ENCODE peak calls at places on chromosome 16, in seven cellular contexts. One of them, this sample, is unnamed.

GRCh38 chr16:450800-451512 is 25.5 kb downstream of the RAB11FIP3 start:
- DNase-seq in osteoblast: peak
- DNase-seq in stomach: no peak
- DNase-seq in HCT116: no peak
- DNase-seq in upper lobe of right lung: no peak
- DNase-seq in tibial nerve: no peak
- DNase-seq in tibial artery: no peak
- DNase-seq in this sample: no peak

GRCh38 chr16:24022797-24023196 is 187.0 kb downstream of the PRKCB start:
- DNase-seq in osteoblast: no peak
- DNase-seq in stomach: no peak
- DNase-seq in HCT116: no peak
- DNase-seq in upper lobe of right lung: no peak
- DNase-seq in tibial nerve: no peak
- DNase-seq in tibial artery: no peak
- DNase-seq in this sample: no peak

GRCh38 chr16:85520853-85521736 is 92.0 kb upstream of the GSE1 start:
- DNase-seq in osteoblast: no peak
- DNase-seq in stomach: peak
- DNase-seq in HCT116: peak
- DNase-seq in upper lobe of right lung: peak
- DNase-seq in tibial nerve: no peak
- DNase-seq in tibial artery: no peak
- DNase-seq in this sample: no peak

GRCh38 chr16:83689385-83689831 is 118.4 kb upstream of the HSBP1 start:
- DNase-seq in osteoblast: peak
- DNase-seq in stomach: no peak
- DNase-seq in HCT116: no peak
- DNase-seq in upper lobe of right lung: no peak
- DNase-seq in tibial nerve: no peak
- DNase-seq in tibial artery: no peak
- DNase-seq in this sample: no peak

GRCh38 chr16:56734429-56734828 is 4.5 kb downstream of the NUP93 start:
- DNase-seq in osteoblast: peak
- DNase-seq in stomach: no peak
- DNase-seq in HCT116: no peak
- DNase-seq in upper lobe of right lung: no peak
- DNase-seq in tibial nerve: no peak
- DNase-seq in tibial artery: no peak
- DNase-seq in this sample: no peak

GRCh38 chr16:85718682-85719081 is 29.9 kb upstream of the GINS2 start:
- DNase-seq in osteoblast: peak
- DNase-seq in stomach: peak
- DNase-seq in HCT116: no peak
- DNase-seq in upper lobe of right lung: no peak
- DNase-seq in tibial nerve: no peak
- DNase-seq in tibial artery: no peak
- DNase-seq in this sample: no peak

GRCh38 chr16:3575491-3575890 is 1.7 kb downstream of the NLRC3 start:
- DNase-seq in osteoblast: no peak
- DNase-seq in stomach: no peak
- DNase-seq in HCT116: no peak
- DNase-seq in upper lobe of right lung: no peak
- DNase-seq in tibial nerve: no peak
- DNase-seq in tibial artery: no peak
- DNase-seq in this sample: no peak

GRCh38 chr16:88993006-88993787 is 16.2 kb upstream of the CBFA2T3 start:
- DNase-seq in osteoblast: no peak
- DNase-seq in stomach: no peak
- DNase-seq in HCT116: no peak
- DNase-seq in upper lobe of right lung: no peak
- DNase-seq in tibial nerve: no peak
- DNase-seq in tibial artery: no peak
- DNase-seq in this sample: no peak

GRCh38 chr16:25176136-25176535 is 40.6 kb upstream of the AQP8 start:
- DNase-seq in osteoblast: peak
- DNase-seq in stomach: no peak
- DNase-seq in HCT116: no peak
- DNase-seq in upper lobe of right lung: peak
- DNase-seq in tibial nerve: no peak
- DNase-seq in tibial artery: no peak
- DNase-seq in this sample: no peak

GRCh38 chr16:89410322-89410721 is 80.0 kb downstream of the ANKRD11 start:
- DNase-seq in osteoblast: no peak
- DNase-seq in stomach: no peak
- DNase-seq in HCT116: no peak
- DNase-seq in upper lobe of right lung: no peak
- DNase-seq in tibial nerve: no peak
- DNase-seq in tibial artery: no peak
- DNase-seq in this sample: no peak

GRCh38 chr16:27406729-27407128 is 4.8 kb downstream of the IL21R start:
- DNase-seq in osteoblast: no peak
- DNase-seq in stomach: no peak
- DNase-seq in HCT116: no peak
- DNase-seq in upper lobe of right lung: no peak
- DNase-seq in tibial nerve: no peak
- DNase-seq in tibial artery: no peak
- DNase-seq in this sample: no peak

GRCh38 chr16:35797811-35798210 is 2338.4 kb downstream of the TP53TG3F start:
- DNase-seq in osteoblast: no peak
- DNase-seq in stomach: no peak
- DNase-seq in HCT116: no peak
- DNase-seq in upper lobe of right lung: no peak
- DNase-seq in tibial nerve: no peak
- DNase-seq in tibial artery: no peak
- DNase-seq in this sample: no peak

GRCh38 chr16:20801278-20801677 is 5.0 kb downstream of the ERI2 start:
- DNase-seq in osteoblast: no peak
- DNase-seq in stomach: no peak
- DNase-seq in HCT116: no peak
- DNase-seq in upper lobe of right lung: no peak
- DNase-seq in tibial nerve: no peak
- DNase-seq in tibial artery: no peak
- DNase-seq in this sample: no peak

GRCh38 chr16:88012360-88012759 is 61.1 kb downstream of the BANP start:
- DNase-seq in osteoblast: no peak
- DNase-seq in stomach: peak
- DNase-seq in HCT116: no peak
- DNase-seq in upper lobe of right lung: no peak
- DNase-seq in tibial nerve: no peak
- DNase-seq in tibial artery: peak
- DNase-seq in this sample: no peak

GRCh38 chr16:83793179-83793578 is 14.6 kb upstream of the HSBP1 start:
- DNase-seq in osteoblast: no peak
- DNase-seq in stomach: no peak
- DNase-seq in HCT116: no peak
- DNase-seq in upper lobe of right lung: no peak
- DNase-seq in tibial nerve: no peak
- DNase-seq in tibial artery: no peak
- DNase-seq in this sample: no peak

GRCh38 chr16:60989592-60989991 is 1046.6 kb downstream of the CDH8 start:
- DNase-seq in osteoblast: no peak
- DNase-seq in stomach: no peak
- DNase-seq in HCT116: no peak
- DNase-seq in upper lobe of right lung: no peak
- DNase-seq in tibial nerve: no peak
- DNase-seq in tibial artery: no peak
- DNase-seq in this sample: no peak

DNA sequence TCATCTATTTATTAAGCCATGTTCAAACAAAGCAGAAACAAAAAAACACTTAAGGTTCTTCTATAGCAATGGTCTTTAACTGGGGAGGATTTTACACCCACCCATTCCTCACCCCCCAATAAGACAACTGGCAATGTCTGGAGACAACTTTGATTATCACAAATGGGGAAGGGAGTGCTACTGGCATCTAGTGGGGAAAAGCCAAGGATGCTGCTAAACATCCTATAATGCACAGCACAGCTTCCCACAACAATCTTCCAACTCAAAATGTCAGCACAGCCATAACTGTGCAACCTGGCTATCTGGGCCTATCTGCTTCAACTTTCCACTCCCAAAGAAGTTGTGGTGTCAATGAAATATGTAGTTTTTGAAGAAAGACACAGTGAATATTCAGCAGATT is 1044.4 kb downstream of the CDH8 start:
- DNase-seq in osteoblast: no peak
- DNase-seq in stomach: no peak
- DNase-seq in HCT116: no peak
- DNase-seq in upper lobe of right lung: no peak
- DNase-seq in tibial nerve: no peak
- DNase-seq in tibial artery: no peak
- DNase-seq in this sample: no peak
- TF ChIP-seq CTCF in osteoblast: no peak
- TF ChIP-seq CTCF in stomach: no peak
- TF ChIP-seq CTCF in HCT116: no peak
- TF ChIP-seq CTCF in upper lobe of right lung: no peak
- TF ChIP-seq CTCF in tibial nerve: no peak
- TF ChIP-seq CTCF in tibial artery: no peak
- TF ChIP-seq CTCF in this sample: no peak

GRCh38 chr16:8634991-8635736 is 13.7 kb downstream of the METTL22 start:
- DNase-seq in osteoblast: peak
- DNase-seq in stomach: no peak
- DNase-seq in HCT116: no peak
- DNase-seq in upper lobe of right lung: no peak
- DNase-seq in tibial nerve: no peak
- DNase-seq in tibial artery: no peak
- DNase-seq in this sample: no peak
- TF ChIP-seq CTCF in osteoblast: peak
- TF ChIP-seq CTCF in stomach: peak
- TF ChIP-seq CTCF in HCT116: peak
- TF ChIP-seq CTCF in upper lobe of right lung: no peak
- TF ChIP-seq CTCF in tibial nerve: no peak
- TF ChIP-seq CTCF in tibial artery: no peak
- TF ChIP-seq CTCF in this sample: peak

GRCh38 chr16:53220585-53220984 is 165.8 kb downstream of the CHD9 start:
- DNase-seq in osteoblast: no peak
- DNase-seq in stomach: no peak
- DNase-seq in HCT116: no peak
- DNase-seq in upper lobe of right lung: no peak
- DNase-seq in tibial nerve: no peak
- DNase-seq in tibial artery: no peak
- DNase-seq in this sample: no peak
- TF ChIP-seq CTCF in osteoblast: peak
- TF ChIP-seq CTCF in stomach: peak
- TF ChIP-seq CTCF in HCT116: peak
- TF ChIP-seq CTCF in upper lobe of right lung: peak
- TF ChIP-seq CTCF in tibial nerve: no peak
- TF ChIP-seq CTCF in tibial artery: peak
- TF ChIP-seq CTCF in this sample: peak

GRCh38 chr16:71885261-71885650 is 1.3 kb upstream of the ZNF821 start:
- DNase-seq in osteoblast: no peak
- DNase-seq in stomach: no peak
- DNase-seq in HCT116: no peak
- DNase-seq in upper lobe of right lung: no peak
- DNase-seq in tibial nerve: no peak
- DNase-seq in tibial artery: no peak
- DNase-seq in this sample: no peak

GRCh38 chr16:71880176-71880575 is 3.8 kb downstream of the ZNF821 start:
- DNase-seq in osteoblast: no peak
- DNase-seq in stomach: no peak
- DNase-seq in HCT116: no peak
- DNase-seq in upper lobe of right lung: no peak
- DNase-seq in tibial nerve: no peak
- DNase-seq in tibial artery: no peak
- DNase-seq in this sample: no peak

GRCh38 chr16:71883193-71883848 is 661 bp downstream of the ZNF821 start:
- DNase-seq in osteoblast: peak
- DNase-seq in stomach: no peak
- DNase-seq in HCT116: no peak
- DNase-seq in upper lobe of right lung: peak
- DNase-seq in tibial nerve: peak
- DNase-seq in tibial artery: no peak
- DNase-seq in this sample: no peak

GRCh38 chr16:71882505-71883192 is 1.3 kb downstream of the ZNF821 start:
- DNase-seq in osteoblast: peak
- DNase-seq in stomach: peak
- DNase-seq in HCT116: peak
- DNase-seq in upper lobe of right lung: no peak
- DNase-seq in tibial nerve: peak
- DNase-seq in tibial artery: no peak
- DNase-seq in this sample: no peak

GRCh38 chr16:71883849-71884638 is at the start of gene ZNF821:
- DNase-seq in osteoblast: peak
- DNase-seq in stomach: peak
- DNase-seq in HCT116: no peak
- DNase-seq in upper lobe of right lung: peak
- DNase-seq in tibial nerve: peak
- DNase-seq in tibial artery: peak
- DNase-seq in this sample: no peak
- TF ChIP-seq CTCF in osteoblast: no peak
- TF ChIP-seq CTCF in stomach: no peak
- TF ChIP-seq CTCF in HCT116: peak
- TF ChIP-seq CTCF in upper lobe of right lung: no peak
- TF ChIP-seq CTCF in tibial nerve: peak
- TF ChIP-seq CTCF in tibial artery: peak
- TF ChIP-seq CTCF in this sample: peak

GRCh38 chr16:66902648-66903543 is 15.8 kb downstream of the CDH16 start:
- DNase-seq in osteoblast: peak
- DNase-seq in stomach: no peak
- DNase-seq in HCT116: no peak
- DNase-seq in upper lobe of right lung: no peak
- DNase-seq in tibial nerve: no peak
- DNase-seq in tibial artery: no peak
- DNase-seq in this sample: peak
- TF ChIP-seq CTCF in osteoblast: no peak
- TF ChIP-seq CTCF in stomach: no peak
- TF ChIP-seq CTCF in HCT116: peak
- TF ChIP-seq CTCF in upper lobe of right lung: no peak
- TF ChIP-seq CTCF in tibial nerve: no peak
- TF ChIP-seq CTCF in tibial artery: no peak
- TF ChIP-seq CTCF in this sample: no peak

GRCh38 chr16:49281843-49282642 is 405 bp upstream of the CBLN1 start:
- DNase-seq in osteoblast: peak
- DNase-seq in stomach: peak
- DNase-seq in HCT116: no peak
- DNase-seq in upper lobe of right lung: peak
- DNase-seq in tibial nerve: peak
- DNase-seq in tibial artery: peak
- DNase-seq in this sample: no peak
- TF ChIP-seq CTCF in osteoblast: no peak
- TF ChIP-seq CTCF in stomach: peak
- TF ChIP-seq CTCF in HCT116: no peak
- TF ChIP-seq CTCF in upper lobe of right lung: no peak
- TF ChIP-seq CTCF in tibial nerve: peak
- TF ChIP-seq CTCF in tibial artery: no peak
- TF ChIP-seq CTCF in this sample: peak